ENCODE peak calls at places on chromosomes 13 and 19, in eight cellular contexts. F, E, A, V, X, L, T and W are unnamed samples.

GRCh38 chr19:18023596-18024212 is 15.7 kb downstream of the ARRDC2 start:
- DNase-seq in F (no peak), E (peak; percentile 89), A (no peak), V (no peak), X (peak; percentile 51), L (peak; percentile 33), T (peak; percentile 21), W (no peak)

GRCh38 chr13:20387441-20387971 is 138.2 kb downstream of the CRYL1 start:
- DNase-seq in F (no peak), E (no peak), A (no peak), V (peak; percentile 13), X (no peak), L (no peak), T (no peak), W (no peak)

GRCh38 chr13:95643471-95643813 is 1.1 kb downstream of the DZIP1 start:
- DNase-seq in F (no peak), E (no peak), A (no peak), V (peak; percentile 56), X (no peak), L (no peak), T (peak; percentile 50), W (peak; percentile 35)

GRCh38 chr13:46575321-46575721 is 22.4 kb downstream of the LRCH1 start:
- DNase-seq in F (no peak), E (no peak), A (no peak), V (peak; percentile 81), X (no peak), L (no peak), T (no peak), W (no peak)

GRCh38 chr13:79482271-79482970 is 1.5 kb downstream of the NDFIP2 start:
- DNase-seq in F (no peak), E (no peak), A (no peak), V (no peak), X (no peak), L (no peak), T (no peak), W (no peak)

GRCh38 chr13:21925720-21926119 is 254.8 kb downstream of the FGF9 start:
- DNase-seq in F (no peak), E (no peak), A (no peak), V (no peak), X (no peak), L (no peak), T (no peak), W (no peak)

GRCh38 chr19:58398545-58398944 is 3.1 kb downstream of the RNF225 start:
- DNase-seq in F (no peak), E (no peak), A (no peak), V (no peak), X (no peak), L (no peak), T (no peak), W (no peak)

GRCh38 chr19:12194827-12195500 is 32.1 kb downstream of the ZNF136 start:
- DNase-seq in F (no peak), E (peak; percentile 44), A (no peak), V (no peak), X (peak; percentile 82), L (no peak), T (no peak), W (peak; percentile 82)

GRCh38 chr13:112991611-112992010 is 22.6 kb downstream of the MCF2L start:
- DNase-seq in F (no peak), E (no peak), A (no peak), V (peak; percentile 32), X (no peak), L (peak; percentile 20), T (peak; percentile 42), W (no peak)

GRCh38 chr19:27776020-27776419 is 1436.9 kb downstream of the UQCRFS1 start:
- DNase-seq in F (no peak), E (no peak), A (no peak), V (peak; percentile 42), X (no peak), L (no peak), T (no peak), W (no peak)

GRCh38 chr19:18603255-18603957 is 3.2 kb downstream of the CRLF1 start:
- DNase-seq in F (no peak), E (no peak), A (no peak), V (no peak), X (no peak), L (no peak), T (peak; percentile 25), W (no peak)

GRCh38 chr19:38409631-38410133 is 6.8 kb downstream of the FAM98C start:
- DNase-seq in F (no peak), E (no peak), A (no peak), V (no peak), X (no peak), L (no peak), T (no peak), W (no peak)

GRCh38 chr19:37251308-37252229 is 33.6 kb downstream of the ZNF383 start:
- DNase-seq in F (no peak), E (no peak), A (peak; percentile 95), V (peak; percentile 71), X (peak; percentile 90), L (peak; percentile 87), T (peak; percentile 96), W (peak; percentile 93)

GRCh38 chr13:112233716-112234115 is 142.4 kb upstream of the SPACA7 start:
- DNase-seq in F (no peak), E (no peak), A (no peak), V (no peak), X (no peak), L (no peak), T (no peak), W (no peak)

GRCh38 chr13:85665286-85665685 is 133.9 kb downstream of the SLITRK6 start:
- DNase-seq in F (no peak), E (no peak), A (no peak), V (no peak), X (no peak), L (no peak), T (peak; percentile 87), W (no peak)

GRCh38 chr13:98401936-98402335 is 175.0 kb downstream of the STK24 start:
- DNase-seq in F (no peak), E (no peak), A (no peak), V (no peak), X (no peak), L (no peak), T (no peak), W (no peak)

GRCh38 chr13:33927315-33927714 is 109.4 kb downstream of the RFC3 start:
- DNase-seq in F (no peak), E (no peak), A (peak; percentile 19), V (peak; percentile 74), X (no peak), L (no peak), T (no peak), W (no peak)

GRCh38 chr13:42099962-42100675 is 51.7 kb downstream of the DGKH start:
- DNase-seq in F (no peak), E (no peak), A (no peak), V (no peak), X (no peak), L (no peak), T (no peak), W (no peak)

GRCh38 chr19:46515879-46516350 is 20.2 kb upstream of the PNMA8B start:
- DNase-seq in F (no peak), E (no peak), A (no peak), V (peak; percentile 45), X (no peak), L (no peak), T (no peak), W (no peak)

GRCh38 chr19:54081032-54081431 is at the start of gene TARM1:
- DNase-seq in F (no peak), E (no peak), A (no peak), V (no peak), X (no peak), L (no peak), T (no peak), W (no peak)

GRCh38 chr19:40424637-40425449 is 949 bp downstream of the SERTAD1 start:
- DNase-seq in F (peak; percentile 45), E (no peak), A (no peak), V (no peak), X (peak; percentile 61), L (no peak), T (no peak), W (no peak)

GRCh38 chr13:76600086-76600485 is 286.1 kb downstream of the KCTD12 start:
- DNase-seq in F (no peak), E (no peak), A (no peak), V (peak; percentile 18), X (no peak), L (no peak), T (no peak), W (no peak)

GRCh38 chr13:51125495-51126226 is 14.6 kb upstream of the C13orf42 start:
- DNase-seq in F (no peak), E (no peak), A (no peak), V (peak; percentile 63), X (peak; percentile 7), L (peak; percentile 71), T (peak; percentile 65), W (peak; percentile 4)

GRCh38 chr19:31314849-31315620 is 34.2 kb downstream of the TSHZ3 start:
- DNase-seq in F (no peak), E (no peak), A (no peak), V (no peak), X (no peak), L (no peak), T (no peak), W (no peak)

GRCh38 chr19:49362048-49362925 is at the start of gene TEAD2:
- DNase-seq in F (peak; percentile 30), E (peak; percentile 68), A (no peak), V (peak; percentile 64), X (no peak), L (no peak), T (no peak), W (no peak)

GRCh38 chr13:23796546-23796945 is 92.7 kb downstream of the MIPEP start:
- DNase-seq in F (no peak), E (no peak), A (no peak), V (peak; percentile 93), X (no peak), L (no peak), T (peak; percentile 47), W (no peak)

GRCh38 chr19:16945364-16945714 is 56.5 kb downstream of the F2RL3 start:
- DNase-seq in F (no peak), E (no peak), A (no peak), V (no peak), X (no peak), L (no peak), T (no peak), W (no peak)

GRCh38 chr19:47613165-47614146 is 4.5 kb downstream of the BICRA start:
- DNase-seq in F (no peak), E (no peak), A (no peak), V (no peak), X (no peak), L (no peak), T (no peak), W (no peak)

GRCh38 chr19:21604941-21605548 is 99.6 kb downstream of the ZNF429 start:
- DNase-seq in F (no peak), E (no peak), A (no peak), V (peak; percentile 6), X (no peak), L (peak; percentile 19), T (no peak), W (no peak)

GRCh38 chr13:65921933-65922332 is 1308.2 kb downstream of the PCDH9 start:
- DNase-seq in F (no peak), E (no peak), A (no peak), V (peak; percentile 54), X (no peak), L (no peak), T (no peak), W (no peak)

GRCh38 chr19:55285225-55285890 is 1.6 kb downstream of the BRSK1 start:
- DNase-seq in F (no peak), E (no peak), A (no peak), V (no peak), X (no peak), L (no peak), T (no peak), W (peak; percentile 23)

GRCh38 chr13:46355906-46356305 is 31.1 kb downstream of the RUBCNL start:
- DNase-seq in F (no peak), E (no peak), A (no peak), V (peak; percentile 52), X (no peak), L (no peak), T (no peak), W (no peak)

GRCh38 chr19:8468761-8469458 is 24.1 kb downstream of the HNRNPM start:
- DNase-seq in F (no peak), E (no peak), A (no peak), V (no peak), X (no peak), L (no peak), T (no peak), W (no peak)